ENCODE peak calls at places on chromosome 3, in six cellular contexts. C, T, X, W, V and M are unnamed samples.
A peak's percentile ranks its signal among the peaks of the same experiment; 100 is the strongest.

GRCh38 chr3:40719660-40720287 is 195.0 kb downstream of the ZNF621 start:
- DNase-seq in T (no peak), W (peak; percentile 46), V (no peak), C (no peak), X (no peak), M (peak; percentile 10)

GRCh38 chr3:186691676-186692075 is 25.5 kb upstream of the KNG1 start:
- DNase-seq in X (no peak), W (no peak), C (no peak), V (no peak), T (no peak), M (no peak)

GRCh38 chr3:145760036-145760435 is 400.9 kb downstream of the PLOD2 start:
- DNase-seq in T (no peak), X (no peak), C (no peak), W (no peak), V (no peak), M (no peak)

GRCh38 chr3:172760406-172760805 is 9.9 kb downstream of the ECT2 start:
- DNase-seq in C (no peak), V (no peak), W (peak; percentile 83), T (no peak), X (no peak), M (peak; percentile 89)

GRCh38 chr3:29083607-29084120 is 197.2 kb upstream of the RBMS3 start:
- DNase-seq in V (peak; percentile 14), W (no peak), C (no peak), T (no peak), X (no peak), M (peak; percentile 7)

GRCh38 chr3:97957617-97958311 is 14.5 kb downstream of the RIOX2 start:
- DNase-seq in X (no peak), W (peak; percentile 51), V (no peak), T (no peak), C (no peak), M (peak; percentile 90)

GRCh38 chr3:46574263-46574662 is 8.2 kb upstream of the LRRC2 start:
- DNase-seq in W (no peak), V (no peak), T (no peak), C (no peak), X (no peak), M (no peak)

GRCh38 chr3:177317247-177317646 is 120.0 kb upstream of the TBL1XR1 start:
- DNase-seq in V (no peak), C (no peak), W (no peak), T (no peak), X (no peak), M (no peak)

GRCh38 chr3:11145888-11146287 is 8.4 kb upstream of the HRH1 start:
- DNase-seq in V (peak; percentile 94), C (no peak), W (peak; percentile 94), X (no peak), T (no peak), M (peak; percentile 93)

GRCh38 chr3:37745921-37746320 is 115.8 kb upstream of the CTDSPL start:
- DNase-seq in C (no peak), W (no peak), V (no peak), T (no peak), X (no peak), M (no peak)

GRCh38 chr3:134030382-134030753 is 643 bp upstream of the SLCO2A1 start:
- DNase-seq in W (no peak), V (no peak), T (peak; percentile 44), C (no peak), X (no peak), M (no peak)

GRCh38 chr3:74003712-74004111 is 379.0 kb upstream of the PDZRN3 start:
- DNase-seq in V (no peak), W (no peak), C (no peak), T (no peak), X (no peak), M (no peak)

GRCh38 chr3:40875581-40875980 is 323.7 kb upstream of the CTNNB1 start:
- DNase-seq in T (no peak), X (no peak), V (no peak), W (no peak), C (no peak), M (no peak)

GRCh38 chr3:158722108-158722507 is 10.1 kb downstream of the RARRES1 start:
- DNase-seq in W (no peak), C (no peak), V (no peak), T (no peak), X (no peak), M (no peak)

GRCh38 chr3:50194903-50195500 is 3.6 kb downstream of the GNAT1 start:
- DNase-seq in W (no peak), V (no peak), X (no peak), C (peak; percentile 87), T (no peak), M (no peak)

GRCh38 chr3:47298439-47298838 is 15.7 kb downstream of the KLHL18 start:
- DNase-seq in V (no peak), T (no peak), W (no peak), X (no peak), C (no peak), M (no peak)

GRCh38 chr3:16151109-16151508 is 23.4 kb upstream of the GALNT15 start:
- DNase-seq in V (peak; percentile 86), W (peak; percentile 95), T (no peak), C (no peak), X (no peak), M (peak; percentile 97)

GRCh38 chr3:13884851-13885703 is 5.2 kb upstream of the WNT7A start:
- DNase-seq in T (peak; percentile 76), W (peak; percentile 6), C (peak; percentile 72), V (no peak), X (peak; percentile 59), M (no peak)

GRCh38 chr3:197926418-197926817 is 23.6 kb upstream of the RPL35A start:
- DNase-seq in V (no peak), X (no peak), T (no peak), C (no peak), W (no peak), M (no peak)

GRCh38 chr3:175066617-175067415 is 207.7 kb downstream of the NAALADL2 start:
- DNase-seq in V (no peak), C (no peak), X (no peak), W (no peak), T (no peak), M (no peak)

GRCh38 chr3:134487406-134487805 is 1.5 kb downstream of the CEP63 start:
- DNase-seq in V (no peak), X (no peak), W (no peak), T (no peak), C (peak; percentile 22), M (no peak)

GRCh38 chr3:148758303-148758884 is 60.7 kb downstream of the AGTR1 start:
- DNase-seq in T (no peak), V (no peak), C (no peak), X (no peak), W (peak; percentile 12), M (no peak)

GRCh38 chr3:13416002-13416793 is 3.9 kb downstream of the NUP210 start:
- DNase-seq in W (no peak), T (no peak), V (no peak), X (no peak), C (no peak), M (no peak)